ENCODE peak calls at places on chromosome 14, in seven cellular contexts. C is body of pancreas, J is GM12864, V is IMR-90, A is pancreas, S is lower leg skin, G is left lung. K is an unnamed sample.
A peak's percentile ranks its signal among the peaks of the same experiment; 100 is the strongest.

GRCh38 chr14:32102152-32102787 is 25.2 kb downstream of the ARHGAP5 start:
- DNase-seq in C (no peak), J (peak; percentile 16), V (no peak), A (no peak), S (no peak), G (no peak), K (no peak)

GRCh38 chr14:95892142-95892541 is 15.5 kb downstream of the TUNAR start:
- DNase-seq in C (no peak), J (no peak), V (no peak), A (no peak), S (no peak), G (no peak), K (no peak)

GRCh38 chr14:106657460-106657859 is 1131.1 kb downstream of the TMEM121 start:
- DNase-seq in C (no peak), J (no peak), V (no peak), A (no peak), S (no peak), G (no peak), K (no peak)

GRCh38 chr14:105198588-105198987 is 17.5 kb upstream of the NUDT14 start:
- DNase-seq in C (no peak), J (no peak), V (no peak), A (no peak), S (no peak), G (no peak), K (no peak)

GRCh38 chr14:29390046-29390841 is 537.4 kb downstream of the PRKD1 start:
- DNase-seq in C (no peak), J (no peak), V (no peak), A (no peak), S (no peak), G (no peak), K (no peak)

GRCh38 chr14:65098586-65098985 is 3.7 kb downstream of the MAX start:
- DNase-seq in C (no peak), J (peak; percentile 35), V (peak; percentile 46), A (no peak), S (no peak), G (no peak), K (no peak)

GRCh38 chr14:81738946-81739659 is 205.4 kb upstream of the SEL1L start:
- DNase-seq in C (no peak), J (no peak), V (no peak), A (no peak), S (no peak), G (no peak), K (no peak)

GRCh38 chr14:74505831-74506230 is 12.3 kb downstream of the ISCA2 start:
- DNase-seq in C (no peak), J (no peak), V (no peak), A (no peak), S (no peak), G (peak; percentile 25), K (no peak)

GRCh38 chr14:33676135-33676566 is 274.7 kb downstream of the EGLN3 start:
- DNase-seq in C (peak; percentile 12), J (no peak), V (no peak), A (no peak), S (peak; percentile 19), G (peak; percentile 30), K (no peak)

GRCh38 chr14:100438678-100439592 is 115.8 kb downstream of the SLC25A47 start:
- DNase-seq in C (no peak), J (no peak), V (peak; percentile 89), A (no peak), S (peak; percentile 45), G (peak; percentile 54), K (peak; percentile 95)

GRCh38 chr14:85934886-85935254 is 404.9 kb downstream of the FLRT2 start:
- DNase-seq in C (no peak), J (peak; percentile 5), V (no peak), A (no peak), S (no peak), G (no peak), K (no peak)

GRCh38 chr14:89276424-89276975 is 140.5 kb downstream of the FOXN3 start:
- DNase-seq in C (no peak), J (peak; percentile 76), V (peak; percentile 76), A (no peak), S (no peak), G (peak; percentile 64), K (no peak)

DNA sequence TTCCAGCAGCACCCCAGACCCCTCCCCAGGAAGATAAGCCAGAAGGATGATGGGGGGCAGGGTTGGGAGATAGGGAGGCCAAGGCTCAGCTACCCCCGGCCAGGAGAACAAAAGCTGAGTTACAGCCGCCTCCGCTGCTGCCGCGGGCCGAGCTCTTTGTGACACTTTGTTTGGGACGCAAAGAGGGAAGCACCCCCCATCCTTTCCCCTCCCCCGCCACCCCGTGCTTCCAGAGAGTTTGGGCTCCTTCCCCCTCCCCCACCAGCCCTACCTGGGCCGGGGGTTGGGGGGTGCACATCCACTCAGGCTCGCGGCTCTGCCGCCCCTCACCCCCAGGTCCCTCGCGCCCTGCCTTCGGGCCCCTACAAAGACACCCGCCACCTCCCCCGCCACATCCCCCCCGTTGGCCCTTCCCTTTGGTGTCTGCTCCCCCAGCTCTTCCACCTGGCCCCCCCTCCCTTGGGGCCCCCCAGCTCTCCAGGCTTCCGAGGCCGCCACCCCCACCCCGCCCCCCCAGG is 780 bp downstream of the ZNF219 start:
- DNase-seq in C (no peak), J (no peak), V (no peak), A (peak; percentile 36), S (no peak), G (no peak), K (no peak)
- H3K4me3 ChIP-seq in C (peak overlapping the region; percentile 40), J (no peak overlapping the region), V (peak overlapping the region; percentile 14), A (peak overlapping the region; percentile 53), S (no peak overlapping the region), G (peak overlapping the region; percentile 44), K (peak overlapping the region; percentile 54)

GRCh38 chr14:49297102-49297501 is 289.1 kb downstream of the RPS29 start:
- DNase-seq in C (no peak), J (no peak), V (no peak), A (no peak), S (no peak), G (no peak), K (no peak)

GRCh38 chr14:49294736-49295135 is 291.4 kb downstream of the RPS29 start:
- DNase-seq in C (no peak), J (no peak), V (no peak), A (no peak), S (no peak), G (no peak), K (no peak)
- TF ChIP-seq CTCF in C (no peak), J (no peak), V (no peak), A (no peak), S (no peak), G (no peak), K (no peak)

DNA sequence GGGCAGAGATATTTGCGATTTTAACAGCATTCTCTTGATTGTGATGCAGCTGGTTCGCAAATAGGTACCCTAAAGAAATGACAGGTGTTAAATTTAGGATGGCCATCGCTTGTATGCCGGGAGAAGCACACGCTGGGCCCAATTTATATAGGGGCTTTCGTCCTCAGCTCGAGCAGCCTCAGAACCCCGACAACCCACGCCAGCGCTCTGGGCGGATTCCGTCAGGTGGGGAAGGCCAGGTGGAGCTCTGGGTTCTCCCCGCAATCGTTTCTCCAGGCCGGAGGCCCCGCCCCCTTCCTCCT is 271 bp upstream of the PSEN1 start:
- DNase-seq in C (no peak), J (no peak), V (no peak), A (no peak), S (no peak), G (no peak), K (no peak)
- H3K4me3 ChIP-seq in C (peak overlapping the region; percentile 96), J (peak overlapping the region; percentile 70), V (peak overlapping the region; percentile 68), A (peak overlapping the region; percentile 84), S (peak overlapping the region; percentile 65), G (peak overlapping the region; percentile 79), K (peak overlapping the region; percentile 60)

GRCh38 chr14:103126873-103127304 is 3.6 kb downstream of the TNFAIP2 start:
- DNase-seq in C (peak; percentile 82), J (no peak), V (no peak), A (peak; percentile 84), S (no peak), G (no peak), K (no peak)
- TF ChIP-seq CTCF in C (peak; percentile 89), J (no peak), V (peak; percentile 33), A (no peak), S (no peak), G (no peak), K (no peak)

DNA sequence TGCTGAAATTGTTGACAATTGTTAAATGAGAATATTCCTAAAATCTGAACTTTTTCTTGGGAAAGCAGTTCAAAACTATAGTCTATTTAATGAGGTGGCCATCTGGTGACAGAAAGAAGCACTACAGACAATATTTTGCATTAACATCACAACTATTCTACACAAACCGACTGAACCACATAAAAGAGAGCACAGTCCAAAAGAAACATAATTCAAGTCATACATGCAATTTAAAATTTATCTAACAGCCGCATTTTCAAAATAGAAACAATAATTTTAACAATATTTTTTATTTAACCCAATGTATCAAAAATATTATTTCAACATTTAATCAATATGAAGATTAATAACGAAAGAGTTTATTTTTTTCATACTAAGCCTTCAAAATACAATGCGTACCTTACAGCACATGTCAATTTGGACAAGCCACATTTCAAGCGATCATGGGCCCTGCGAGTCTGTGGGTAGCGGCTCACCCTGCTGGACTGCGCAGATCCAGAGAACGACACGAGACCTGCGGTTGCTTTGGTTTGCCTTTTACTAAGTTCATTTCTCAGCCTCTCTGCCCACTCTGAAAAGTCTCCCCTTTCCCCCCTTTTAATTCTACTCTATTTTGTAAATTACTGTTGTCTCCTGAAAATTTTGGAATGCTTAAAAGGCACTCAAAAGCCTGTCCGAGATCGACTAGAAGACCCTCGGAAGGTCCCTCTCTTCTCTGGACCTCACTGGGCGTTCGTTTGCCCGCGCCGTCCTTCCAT is 941 bp upstream of the LRRC9 start:
- DNase-seq in C (no peak), J (no peak), V (peak; percentile 18), A (no peak), S (no peak), G (peak; percentile 34), K (no peak)
- H3K4me3 ChIP-seq in C (no peak overlapping the region), J (peak overlapping the region; percentile 48), V (peak overlapping the region; percentile 24), A (peak overlapping the region; percentile 40), S (peak overlapping the region; percentile 10), G (peak overlapping the region; percentile 34), K (peak overlapping the region; percentile 77)

GRCh38 chr14:23568600-23569310 is 1.2 kb upstream of the AP1G2 start:
- DNase-seq in C (no peak), J (no peak), V (no peak), A (no peak), S (no peak), G (no peak), K (no peak)
- TF ChIP-seq CTCF in C (no peak), J (peak; percentile 54), V (peak; percentile 29), A (no peak), S (no peak), G (no peak), K (peak; percentile 64)

GRCh38 chr14:77039285-77040058 is 11.0 kb upstream of the IRF2BPL start:
- DNase-seq in C (no peak), J (no peak), V (peak; percentile 69), A (no peak), S (no peak), G (no peak), K (no peak)
- H3K4me3 ChIP-seq in C (no peak overlapping the region), J (peak overlapping the region; percentile 24), V (peak overlapping the region; percentile 5), A (peak overlapping the region; percentile 30), S (no peak overlapping the region), G (peak overlapping the region; percentile 20), K (peak overlapping the region; percentile 30)

DNA sequence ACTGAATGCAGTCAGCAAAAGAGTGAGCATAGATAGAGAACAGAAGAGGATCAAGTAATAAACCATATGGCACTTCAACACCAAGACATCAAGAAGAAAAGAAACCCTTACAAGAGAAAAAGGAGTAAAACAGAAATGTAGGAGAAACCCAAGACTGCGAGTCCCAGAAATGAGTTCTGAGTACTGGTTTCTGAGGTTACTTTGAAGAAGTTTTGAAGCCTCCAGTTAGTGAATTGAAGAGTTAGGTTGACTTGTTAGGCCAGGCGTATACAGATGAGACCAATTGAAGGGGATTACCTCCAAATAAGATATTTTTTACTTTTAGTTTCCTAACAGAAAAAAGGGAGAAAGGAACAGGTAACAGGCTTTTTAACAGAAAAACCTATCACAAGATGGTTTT is 162.2 kb upstream of the SSTR1 start:
- DNase-seq in C (no peak), J (no peak), V (no peak), A (no peak), S (no peak), G (no peak), K (no peak)
- TF ChIP-seq CTCF in C (no peak), J (no peak), V (no peak), A (no peak), S (no peak), G (no peak), K (no peak)